ENCODE peak calls at places on chromosomes 12 and 14, in six cellular contexts. P is K562, D is GM12891, L is H1, S is HepG2, R is GM12878. H is an unnamed sample.

GRCh38 chr14:100529561-100530031 is 57.6 kb downstream of the BEGAIN start:
- DNase-seq in P (no peak), D (no peak), L (no peak), S (no peak), R (no peak), H (peak)

GRCh38 chr14:69708586-69709169 is 58.3 kb upstream of the SRSF5 start:
- DNase-seq in P (no peak), D (no peak), L (no peak), S (peak), R (no peak), H (no peak)

GRCh38 chr14:74963178-74963704 is 7.8 kb upstream of the PGF start:
- DNase-seq in P (no peak), D (no peak), L (no peak), S (no peak), R (no peak), H (no peak)

GRCh38 chr12:132236930-132237771 is 92.2 kb downstream of the GALNT9 start:
- DNase-seq in P (no peak), D (no peak), L (no peak), S (no peak), R (no peak), H (no peak)

GRCh38 chr12:65822732-65823480 is 1.4 kb upstream of the HMGA2 start:
- DNase-seq in P (no peak), D (no peak), L (peak), S (peak), R (no peak), H (no peak)

GRCh38 chr14:59688224-59689170 is 111.9 kb upstream of the CCDC175 start:
- DNase-seq in P (peak), D (peak), L (peak), S (peak), R (no peak), H (no peak)

GRCh38 chr12:123398177-123398916 is 14.4 kb downstream of the KMT5A start:
- DNase-seq in P (no peak), D (no peak), L (no peak), S (no peak), R (no peak), H (no peak)

GRCh38 chr12:122126713-122127597 is 47.1 kb downstream of the IL31 start:
- DNase-seq in P (no peak), D (no peak), L (no peak), S (peak), R (no peak), H (no peak)

GRCh38 chr12:64412458-64412857 is 8.3 kb downstream of the XPOT start:
- DNase-seq in P (no peak), D (no peak), L (no peak), S (no peak), R (no peak), H (no peak)

GRCh38 chr12:69824028-69824427 is 999 bp upstream of the MYRFL start:
- DNase-seq in P (no peak), D (no peak), L (no peak), S (no peak), R (no peak), H (no peak)

GRCh38 chr12:96445743-96446655 is 43.4 kb upstream of the CFAP54 start:
- DNase-seq in P (peak), D (peak), L (no peak), S (no peak), R (peak), H (peak)

GRCh38 chr12:126891789-126892188 is 1375.2 kb upstream of the TMEM132C start:
- DNase-seq in P (peak), D (no peak), L (peak), S (no peak), R (no peak), H (no peak)

DNA sequence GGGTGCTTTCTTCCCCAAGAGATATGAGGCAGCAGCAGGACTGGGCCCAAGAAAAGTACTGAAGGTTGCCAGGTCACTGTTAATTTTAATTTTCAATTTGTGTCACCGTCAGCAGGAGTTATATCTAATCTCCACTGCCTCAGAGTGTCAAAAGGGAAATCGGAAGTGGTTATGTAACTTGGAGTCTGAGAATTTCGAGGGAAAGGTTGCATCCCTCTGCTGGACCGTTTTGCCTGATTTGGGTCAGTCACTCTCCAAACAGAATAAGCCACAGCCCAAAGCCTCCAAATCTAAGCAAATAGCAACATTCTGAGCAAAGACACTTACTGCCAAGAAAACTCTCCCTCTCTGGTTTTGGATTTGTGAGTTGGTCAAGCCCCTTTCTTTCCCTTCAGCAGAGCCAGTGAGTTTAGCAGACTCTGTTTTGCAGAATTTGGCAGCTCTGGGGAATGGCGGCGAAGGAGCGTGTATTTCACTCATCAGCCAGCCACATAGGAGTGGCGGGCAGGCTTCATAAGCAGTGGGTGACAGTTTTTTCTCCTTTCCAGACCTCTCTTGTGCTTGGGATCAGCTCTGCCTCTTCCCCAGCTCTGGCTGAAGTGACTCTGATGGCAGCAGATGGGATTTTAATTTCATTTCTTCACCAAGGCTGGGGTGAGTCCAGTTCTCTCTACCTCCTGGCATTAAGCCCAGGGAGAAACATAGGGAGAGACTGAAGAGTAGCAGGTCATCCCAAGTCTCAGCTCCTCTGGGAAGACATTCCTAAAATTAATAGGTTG is 218.7 kb upstream of the NOS1 start:
- DNase-seq in P (no peak), D (no peak), L (no peak), S (no peak), R (no peak), H (no peak)
- TF ChIP-seq POLR2AphosphoS5 in P (no peak), D (no peak), L (no peak), S (no peak), R (no peak), H (no peak)

GRCh38 chr14:105536691-105537579 is 10.6 kb downstream of the TMEM121 start:
- DNase-seq in P (no peak), D (no peak), L (no peak), S (no peak), R (no peak), H (no peak)
- TF ChIP-seq TAF1 in P (no peak), D (no peak), L (no peak), S (no peak), R (no peak), H (no peak)

GRCh38 chr12:53738834-53739284 is 11.6 kb upstream of the CALCOCO1 start:
- DNase-seq in P (no peak), D (no peak), L (peak), S (no peak), R (no peak), H (no peak)
- TF ChIP-seq POLR2AphosphoS5 in P (no peak), D (no peak), L (no peak), S (no peak), R (no peak), H (no peak)

GRCh38 chr14:71626281-71626835 is 305.9 kb upstream of the RGS6 start:
- DNase-seq in P (no peak), D (no peak), L (no peak), S (no peak), R (no peak), H (no peak)
- TF ChIP-seq TAF1 in P (no peak), D (no peak), L (no peak), S (no peak), R (no peak), H (no peak)

GRCh38 chr12:108731866-108732461 is 646 bp upstream of the CORO1C start:
- DNase-seq in P (peak), D (peak), L (peak), S (peak), R (peak), H (peak)
- TF ChIP-seq POLR2AphosphoS5 in P (peak), D (no peak), L (peak), S (peak), R (no peak), H (no peak)

DNA sequence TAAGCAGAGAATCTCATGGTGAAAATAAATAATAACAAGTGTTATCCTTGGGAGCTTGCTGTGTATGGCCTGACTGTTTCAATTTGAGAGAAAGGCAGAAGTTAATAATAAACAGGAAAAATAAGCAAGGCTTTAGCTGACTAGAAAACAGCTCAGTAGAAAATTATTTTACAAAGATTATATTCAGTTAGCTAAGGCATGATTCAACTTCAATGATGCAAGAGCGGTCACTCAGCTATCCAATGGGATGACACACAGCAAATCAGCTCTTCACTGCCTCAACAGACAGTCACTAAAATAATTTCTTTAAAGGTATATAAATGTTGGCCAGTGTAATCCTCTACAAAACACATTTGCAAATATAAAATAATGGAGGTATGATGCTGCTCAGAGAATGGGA is 18.6 kb downstream of the GSTZ1 start:
- DNase-seq in P (no peak), D (no peak), L (no peak), S (no peak), R (no peak), H (no peak)
- TF ChIP-seq TAF1 in P (no peak), D (no peak), L (no peak), S (no peak), R (no peak), H (no peak)

GRCh38 chr12:14394317-14395058 is 29.0 kb downstream of the ATF7IP start:
- DNase-seq in P (peak), D (no peak), L (no peak), S (peak), R (peak), H (no peak)
- TF ChIP-seq POLR2AphosphoS5 in P (no peak), D (no peak), L (no peak), S (no peak), R (peak), H (no peak)

DNA sequence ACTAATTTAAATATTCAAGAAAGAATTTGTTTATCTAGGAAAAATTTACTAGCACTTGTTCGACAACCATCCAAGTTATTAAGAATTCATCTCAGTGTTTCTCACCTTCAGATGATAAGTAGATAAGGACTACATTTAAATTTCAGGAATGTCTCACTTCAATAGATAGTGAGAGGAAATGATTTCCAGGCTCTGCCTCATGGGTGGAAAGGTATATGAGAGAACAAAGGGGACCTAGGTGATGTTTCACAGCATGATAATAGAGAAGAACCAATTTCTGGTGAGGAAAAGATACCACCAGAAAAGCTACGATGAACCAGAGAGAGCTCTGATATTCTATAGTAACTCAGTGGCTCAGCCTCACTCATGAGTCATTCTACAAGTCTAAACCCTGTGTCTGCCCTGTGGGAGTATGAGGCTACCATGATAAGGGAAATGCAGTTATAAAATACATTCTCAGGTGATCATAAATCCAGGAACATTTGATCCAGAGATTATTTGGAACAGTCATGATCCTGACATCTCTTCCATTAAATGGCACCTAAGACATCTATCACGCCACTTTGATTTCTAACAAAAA is 202.7 kb upstream of the LMNTD1 start:
- DNase-seq in P (no peak), D (no peak), L (no peak), S (no peak), R (no peak), H (no peak)
- TF ChIP-seq TAF1 in P (no peak), D (no peak), L (no peak), S (no peak), R (no peak), H (no peak)

DNA sequence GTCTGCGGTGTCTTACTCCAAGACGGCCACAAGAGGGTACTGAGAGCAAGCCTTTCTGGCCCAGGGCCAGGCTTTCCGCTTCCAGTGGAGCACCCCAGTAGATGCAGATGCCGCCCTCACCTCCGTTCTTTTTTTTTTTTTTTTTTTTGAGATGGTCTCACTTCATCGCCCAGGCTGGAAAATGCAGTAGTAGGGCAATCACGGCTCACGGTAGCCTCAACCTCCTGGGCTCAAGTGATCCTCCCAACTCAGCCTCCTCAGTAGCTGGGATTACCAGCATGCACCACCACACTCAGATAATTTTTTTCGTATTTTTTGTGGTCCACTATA is 5.6 kb upstream of the LBHD2 start:
- DNase-seq in P (peak), D (peak), L (no peak), S (peak), R (peak), H (peak)
- TF ChIP-seq POLR2AphosphoS5 in P (no peak), D (no peak), L (no peak), S (no peak), R (peak), H (no peak)